ENCODE peak calls at places on chromosomes 6 and 20, in nine cellular contexts. One of them, this sample, is unnamed.

GRCh38 chr20:57006411-57007170 is 259.9 kb downstream of the BMP7 start:
- DNase-seq in kidney glomerular epithelial cell: peak
- DNase-seq in fibroblast of mammary gland: no peak
- DNase-seq in stimulated activated naive CD8-positive, alpha-beta T cell treated with anti-CD3 and anti-CD28 coated beads, Interleukin-15, amount 100 ng/mL, for 72 hours: no peak
- DNase-seq in H9: no peak
- DNase-seq in osteocyte: no peak
- DNase-seq in NCI-H1417: no peak
- DNase-seq in CD4-positive, CD25-positive, alpha-beta regulatory T cell: no peak
- DNase-seq in stimulated activated CD4-positive, alpha-beta T cell treated with anti-CD3 and anti-CD28 coated beads, TNF-alpha, amount 100 ng/mL, for 24 hours: no peak
- DNase-seq in this sample: no peak

GRCh38 chr20:54014301-54014914 is 56.0 kb downstream of the BCAS1 start:
- DNase-seq in stimulated activated naive CD8-positive, alpha-beta T cell treated with anti-CD3 and anti-CD28 coated beads, Interleukin-15, amount 100 ng/mL, for 72 hours: no peak
- DNase-seq in kidney glomerular epithelial cell: no peak
- DNase-seq in stimulated activated CD4-positive, alpha-beta T cell treated with anti-CD3 and anti-CD28 coated beads, TNF-alpha, amount 100 ng/mL, for 24 hours: no peak
- DNase-seq in fibroblast of mammary gland: peak
- DNase-seq in H9: no peak
- DNase-seq in NCI-H1417: no peak
- DNase-seq in osteocyte: no peak
- DNase-seq in CD4-positive, CD25-positive, alpha-beta regulatory T cell: no peak
- DNase-seq in this sample: no peak

GRCh38 chr6:107634147-107635057 is 144.5 kb downstream of the SOBP start:
- DNase-seq in CD4-positive, CD25-positive, alpha-beta regulatory T cell: no peak
- DNase-seq in fibroblast of mammary gland: no peak
- DNase-seq in NCI-H1417: no peak
- DNase-seq in kidney glomerular epithelial cell: no peak
- DNase-seq in H9: no peak
- DNase-seq in stimulated activated naive CD8-positive, alpha-beta T cell treated with anti-CD3 and anti-CD28 coated beads, Interleukin-15, amount 100 ng/mL, for 72 hours: peak
- DNase-seq in stimulated activated CD4-positive, alpha-beta T cell treated with anti-CD3 and anti-CD28 coated beads, TNF-alpha, amount 100 ng/mL, for 24 hours: no peak
- DNase-seq in osteocyte: no peak
- DNase-seq in this sample: no peak

GRCh38 chr6:85594197-85594930 is 706 bp upstream of the SNX14 start:
- DNase-seq in H9: no peak
- DNase-seq in kidney glomerular epithelial cell: peak
- DNase-seq in stimulated activated CD4-positive, alpha-beta T cell treated with anti-CD3 and anti-CD28 coated beads, TNF-alpha, amount 100 ng/mL, for 24 hours: peak
- DNase-seq in stimulated activated naive CD8-positive, alpha-beta T cell treated with anti-CD3 and anti-CD28 coated beads, Interleukin-15, amount 100 ng/mL, for 72 hours: no peak
- DNase-seq in CD4-positive, CD25-positive, alpha-beta regulatory T cell: no peak
- DNase-seq in fibroblast of mammary gland: peak
- DNase-seq in osteocyte: no peak
- DNase-seq in NCI-H1417: no peak
- DNase-seq in this sample: peak

GRCh38 chr6:109879521-109879920 is 98.6 kb upstream of the GPR6 start:
- DNase-seq in stimulated activated CD4-positive, alpha-beta T cell treated with anti-CD3 and anti-CD28 coated beads, TNF-alpha, amount 100 ng/mL, for 24 hours: no peak
- DNase-seq in fibroblast of mammary gland: no peak
- DNase-seq in NCI-H1417: no peak
- DNase-seq in H9: no peak
- DNase-seq in kidney glomerular epithelial cell: no peak
- DNase-seq in CD4-positive, CD25-positive, alpha-beta regulatory T cell: no peak
- DNase-seq in osteocyte: no peak
- DNase-seq in stimulated activated naive CD8-positive, alpha-beta T cell treated with anti-CD3 and anti-CD28 coated beads, Interleukin-15, amount 100 ng/mL, for 72 hours: no peak
- DNase-seq in this sample: no peak

GRCh38 chr6:161318456-161318855 is 44.6 kb upstream of the AGPAT4 start:
- DNase-seq in stimulated activated CD4-positive, alpha-beta T cell treated with anti-CD3 and anti-CD28 coated beads, TNF-alpha, amount 100 ng/mL, for 24 hours: no peak
- DNase-seq in osteocyte: no peak
- DNase-seq in H9: no peak
- DNase-seq in stimulated activated naive CD8-positive, alpha-beta T cell treated with anti-CD3 and anti-CD28 coated beads, Interleukin-15, amount 100 ng/mL, for 72 hours: no peak
- DNase-seq in NCI-H1417: no peak
- DNase-seq in CD4-positive, CD25-positive, alpha-beta regulatory T cell: no peak
- DNase-seq in kidney glomerular epithelial cell: no peak
- DNase-seq in fibroblast of mammary gland: no peak
- DNase-seq in this sample: no peak

GRCh38 chr6:4645713-4646356 is 130.4 kb upstream of the CDYL start:
- DNase-seq in fibroblast of mammary gland: no peak
- DNase-seq in H9: no peak
- DNase-seq in osteocyte: no peak
- DNase-seq in kidney glomerular epithelial cell: no peak
- DNase-seq in stimulated activated CD4-positive, alpha-beta T cell treated with anti-CD3 and anti-CD28 coated beads, TNF-alpha, amount 100 ng/mL, for 24 hours: no peak
- DNase-seq in CD4-positive, CD25-positive, alpha-beta regulatory T cell: no peak
- DNase-seq in stimulated activated naive CD8-positive, alpha-beta T cell treated with anti-CD3 and anti-CD28 coated beads, Interleukin-15, amount 100 ng/mL, for 72 hours: no peak
- DNase-seq in NCI-H1417: no peak
- DNase-seq in this sample: no peak

GRCh38 chr6:28563420-28564095 is 37.9 kb downstream of the GPX5 start:
- DNase-seq in CD4-positive, CD25-positive, alpha-beta regulatory T cell: no peak
- DNase-seq in stimulated activated naive CD8-positive, alpha-beta T cell treated with anti-CD3 and anti-CD28 coated beads, Interleukin-15, amount 100 ng/mL, for 72 hours: no peak
- DNase-seq in stimulated activated CD4-positive, alpha-beta T cell treated with anti-CD3 and anti-CD28 coated beads, TNF-alpha, amount 100 ng/mL, for 24 hours: no peak
- DNase-seq in osteocyte: no peak
- DNase-seq in NCI-H1417: no peak
- DNase-seq in kidney glomerular epithelial cell: no peak
- DNase-seq in fibroblast of mammary gland: no peak
- DNase-seq in H9: no peak
- DNase-seq in this sample: no peak

GRCh38 chr20:64155258-64156135 is 8.8 kb upstream of the MYT1 start:
- DNase-seq in kidney glomerular epithelial cell: no peak
- DNase-seq in fibroblast of mammary gland: no peak
- DNase-seq in osteocyte: no peak
- DNase-seq in stimulated activated naive CD8-positive, alpha-beta T cell treated with anti-CD3 and anti-CD28 coated beads, Interleukin-15, amount 100 ng/mL, for 72 hours: no peak
- DNase-seq in H9: no peak
- DNase-seq in CD4-positive, CD25-positive, alpha-beta regulatory T cell: no peak
- DNase-seq in stimulated activated CD4-positive, alpha-beta T cell treated with anti-CD3 and anti-CD28 coated beads, TNF-alpha, amount 100 ng/mL, for 24 hours: no peak
- DNase-seq in NCI-H1417: peak
- DNase-seq in this sample: no peak

GRCh38 chr6:135488023-135488422 is 9.5 kb downstream of the AHI1 start:
- DNase-seq in CD4-positive, CD25-positive, alpha-beta regulatory T cell: no peak
- DNase-seq in fibroblast of mammary gland: peak
- DNase-seq in NCI-H1417: no peak
- DNase-seq in stimulated activated CD4-positive, alpha-beta T cell treated with anti-CD3 and anti-CD28 coated beads, TNF-alpha, amount 100 ng/mL, for 24 hours: no peak
- DNase-seq in stimulated activated naive CD8-positive, alpha-beta T cell treated with anti-CD3 and anti-CD28 coated beads, Interleukin-15, amount 100 ng/mL, for 72 hours: no peak
- DNase-seq in H9: no peak
- DNase-seq in kidney glomerular epithelial cell: peak
- DNase-seq in osteocyte: no peak
- DNase-seq in this sample: no peak

GRCh38 chr6:126831461-126831860 is 287.0 kb upstream of the RSPO3 start:
- DNase-seq in osteocyte: no peak
- DNase-seq in fibroblast of mammary gland: no peak
- DNase-seq in NCI-H1417: no peak
- DNase-seq in stimulated activated CD4-positive, alpha-beta T cell treated with anti-CD3 and anti-CD28 coated beads, TNF-alpha, amount 100 ng/mL, for 24 hours: no peak
- DNase-seq in H9: no peak
- DNase-seq in CD4-positive, CD25-positive, alpha-beta regulatory T cell: no peak
- DNase-seq in kidney glomerular epithelial cell: no peak
- DNase-seq in stimulated activated naive CD8-positive, alpha-beta T cell treated with anti-CD3 and anti-CD28 coated beads, Interleukin-15, amount 100 ng/mL, for 72 hours: no peak
- DNase-seq in this sample: no peak

GRCh38 chr6:159726196-159726917 is 949 bp upstream of the WTAP start:
- DNase-seq in stimulated activated CD4-positive, alpha-beta T cell treated with anti-CD3 and anti-CD28 coated beads, TNF-alpha, amount 100 ng/mL, for 24 hours: no peak
- DNase-seq in H9: no peak
- DNase-seq in osteocyte: no peak
- DNase-seq in CD4-positive, CD25-positive, alpha-beta regulatory T cell: no peak
- DNase-seq in kidney glomerular epithelial cell: peak
- DNase-seq in stimulated activated naive CD8-positive, alpha-beta T cell treated with anti-CD3 and anti-CD28 coated beads, Interleukin-15, amount 100 ng/mL, for 72 hours: no peak
- DNase-seq in NCI-H1417: no peak
- DNase-seq in fibroblast of mammary gland: peak
- DNase-seq in this sample: no peak

GRCh38 chr6:90319044-90319443 is 22.4 kb upstream of the BACH2 start:
- DNase-seq in CD4-positive, CD25-positive, alpha-beta regulatory T cell: no peak
- DNase-seq in stimulated activated CD4-positive, alpha-beta T cell treated with anti-CD3 and anti-CD28 coated beads, TNF-alpha, amount 100 ng/mL, for 24 hours: no peak
- DNase-seq in osteocyte: no peak
- DNase-seq in H9: no peak
- DNase-seq in kidney glomerular epithelial cell: no peak
- DNase-seq in NCI-H1417: no peak
- DNase-seq in fibroblast of mammary gland: peak
- DNase-seq in stimulated activated naive CD8-positive, alpha-beta T cell treated with anti-CD3 and anti-CD28 coated beads, Interleukin-15, amount 100 ng/mL, for 72 hours: no peak
- DNase-seq in this sample: no peak

GRCh38 chr20:13029687-13030510 is 21.1 kb downstream of the SPTLC3 start:
- DNase-seq in kidney glomerular epithelial cell: peak
- DNase-seq in osteocyte: peak
- DNase-seq in CD4-positive, CD25-positive, alpha-beta regulatory T cell: no peak
- DNase-seq in H9: peak
- DNase-seq in stimulated activated CD4-positive, alpha-beta T cell treated with anti-CD3 and anti-CD28 coated beads, TNF-alpha, amount 100 ng/mL, for 24 hours: no peak
- DNase-seq in NCI-H1417: no peak
- DNase-seq in fibroblast of mammary gland: peak
- DNase-seq in stimulated activated naive CD8-positive, alpha-beta T cell treated with anti-CD3 and anti-CD28 coated beads, Interleukin-15, amount 100 ng/mL, for 72 hours: no peak
- DNase-seq in this sample: no peak